ENCODE peak calls at places on chromosomes 11 and 22, in nine cellular contexts. P is T-helper 1 cell, I is T-helper 2 cell, Z is EL, N is Right ventricle myocardium superior, B is NCI-H748 treated with DMSO at 0.1 percent for 48 hours, M is kidney epithelial cell, F is GM10248, H is caudate nucleus. R is an unnamed sample.

GRCh38 chr11:85787809-85788805 is 22.8 kb downstream of the SYTL2 start:
- DNase-seq in F (no peak), N (no peak), H (no peak), I (no peak), P (no peak), Z (peak; percentile 35), B (no peak), M (peak; percentile 62), R (peak; percentile 43)

GRCh38 chr22:19805821-19806212 is 45.2 kb downstream of the TBX1 start:
- DNase-seq in B (no peak), P (no peak), Z (peak; percentile 54), N (no peak), F (no peak), I (no peak), H (no peak), M (peak; percentile 12), R (no peak)

GRCh38 chr11:65329503-65329902 is 4.1 kb upstream of the DPF2 start:
- DNase-seq in B (no peak), P (no peak), F (no peak), H (no peak), I (no peak), M (no peak), N (no peak), Z (no peak), R (no peak)

GRCh38 chr11:64893194-64894069 is 15.0 kb upstream of the EHD1 start:
- DNase-seq in M (no peak), B (no peak), H (no peak), Z (no peak), N (no peak), P (no peak), I (no peak), F (no peak), R (no peak)

GRCh38 chr11:65496304-65497140 is 2.3 kb upstream of the MALAT1 start:
- DNase-seq in Z (peak; percentile 53), H (peak; percentile 63), M (no peak), P (no peak), F (no peak), N (no peak), B (no peak), I (no peak), R (no peak)

GRCh38 chr11:103587951-103588788 is 448.3 kb upstream of the DDI1 start:
- DNase-seq in I (no peak), B (peak; percentile 58), Z (no peak), H (no peak), N (no peak), M (no peak), F (no peak), P (no peak), R (no peak)

GRCh38 chr11:12102588-12103410 is 7.6 kb upstream of the MICAL2 start:
- DNase-seq in P (no peak), I (no peak), M (no peak), B (no peak), F (no peak), H (no peak), N (no peak), Z (no peak), R (no peak)

GRCh38 chr11:78808903-78809302 is 234.2 kb upstream of the NARS2 start:
- DNase-seq in N (no peak), B (no peak), Z (no peak), H (no peak), P (no peak), M (no peak), F (no peak), I (no peak), R (no peak)

GRCh38 chr11:7851391-7851790 is 54.6 kb upstream of the OR5P2 start:
- DNase-seq in N (no peak), M (no peak), H (no peak), B (no peak), I (no peak), F (no peak), Z (no peak), P (no peak), R (no peak)

GRCh38 chr11:99148352-99148751 is 127.6 kb downstream of the CNTN5 start:
- DNase-seq in B (no peak), H (no peak), P (no peak), F (no peak), Z (no peak), I (no peak), M (no peak), N (no peak), R (no peak)

GRCh38 chr22:44664149-44664548 is 37.9 kb upstream of the PRR5 start:
- DNase-seq in H (peak; percentile 14), Z (peak; percentile 25), I (no peak), M (no peak), B (no peak), F (no peak), N (peak; percentile 81), P (no peak), R (no peak)

GRCh38 chr11:43268161-43268560 is 43.6 kb upstream of the API5 start:
- DNase-seq in B (no peak), P (no peak), Z (peak; percentile 2), M (no peak), N (peak; percentile 80), F (no peak), H (no peak), I (no peak), R (no peak)

GRCh38 chr22:37206841-37207821 is 5.1 kb downstream of the SSTR3 start:
- DNase-seq in P (no peak), N (no peak), I (no peak), H (no peak), Z (no peak), M (no peak), B (no peak), F (no peak), R (no peak)

GRCh38 chr22:40050258-40050657 is 55.5 kb downstream of the FAM83F start:
- DNase-seq in F (peak; percentile 73), N (no peak), I (no peak), M (no peak), B (no peak), Z (no peak), H (no peak), P (no peak), R (no peak)

GRCh38 chr11:70656293-70656692 is 258.0 kb downstream of the CTTN start:
- DNase-seq in N (no peak), M (no peak), F (no peak), Z (no peak), P (no peak), B (no peak), H (no peak), I (no peak), R (no peak)

GRCh38 chr11:25298450-25298849 is 801.6 kb downstream of the LUZP2 start:
- DNase-seq in Z (no peak), P (no peak), N (no peak), I (no peak), B (no peak), F (no peak), M (no peak), H (no peak), R (no peak)

GRCh38 chr11:77418155-77418980 is 55.5 kb downstream of the PAK1 start:
- DNase-seq in F (no peak), M (no peak), H (no peak), B (no peak), P (no peak), N (no peak), Z (no peak), I (no peak), R (no peak)

GRCh38 chr11:130774703-130775102 is 141.6 kb downstream of the SNX19 start:
- DNase-seq in P (no peak), N (peak; percentile 56), I (no peak), M (no peak), H (no peak), B (no peak), F (no peak), Z (no peak), R (no peak)

GRCh38 chr11:69463892-69464620 is 17.4 kb upstream of the LINC01488 start:
- DNase-seq in P (no peak), H (no peak), F (no peak), I (no peak), M (no peak), B (no peak), N (peak; percentile 17), Z (no peak), R (no peak)

GRCh38 chr11:128208329-128209220 is 378.8 kb downstream of the ETS1 start:
- DNase-seq in Z (peak; percentile 93), H (no peak), I (no peak), M (peak; percentile 87), P (no peak), N (peak; percentile 36), B (no peak), F (no peak), R (peak; percentile 80)

GRCh38 chr11:130677486-130678153 is 229.2 kb downstream of the ADAMTS15 start:
- DNase-seq in H (no peak), M (peak; percentile 86), I (no peak), B (no peak), F (no peak), Z (peak; percentile 95), N (peak; percentile 36), P (no peak), R (peak; percentile 12)

GRCh38 chr11:30586251-30587144 is at the start of gene MPPED2:
- DNase-seq in M (no peak), H (peak; percentile 73), N (peak; percentile 64), B (no peak), I (no peak), Z (no peak), F (peak; percentile 59), P (no peak), R (no peak)

GRCh38 chr11:78045851-78046485 is 17.7 kb upstream of the THRSP start:
- DNase-seq in N (peak; percentile 92), Z (peak; percentile 72), F (peak; percentile 89), M (no peak), H (peak; percentile 82), B (peak; percentile 43), I (peak; percentile 64), P (peak; percentile 51), R (no peak)

GRCh38 chr22:26593763-26594162 is 3.8 kb upstream of the TPST2 start:
- DNase-seq in H (no peak), Z (no peak), I (no peak), N (no peak), F (no peak), B (no peak), P (no peak), M (no peak), R (no peak)

GRCh38 chr22:30277547-30278344 is 11.1 kb upstream of the OSM start:
- DNase-seq in H (no peak), B (no peak), Z (peak; percentile 85), I (no peak), P (no peak), N (peak; percentile 63), F (no peak), M (no peak), R (no peak)

GRCh38 chr22:20533095-20533878 is 25.9 kb downstream of the MED15 start:
- DNase-seq in I (no peak), B (no peak), H (no peak), N (no peak), P (no peak), F (no peak), M (no peak), Z (no peak), R (no peak)

R was measured in epithelial cell of prostate.